ENCODE peak calls at places on chromosomes 3 and 15, in seven cellular contexts. One of them, this sample, is unnamed.

GRCh38 chr3:148319161-148319915 is 378.4 kb upstream of the AGTR1 start:
- DNase-seq in GM12878: peak
- DNase-seq in neuronal stem cell: no peak
- DNase-seq in right cardiac atrium: no peak
- DNase-seq in A549: no peak
- DNase-seq in ovary: no peak
- DNase-seq in spleen: no peak
- DNase-seq in this sample: peak

GRCh38 chr15:31314380-31314779 is 12.3 kb upstream of the KLF13 start:
- DNase-seq in right cardiac atrium: no peak
- DNase-seq in ovary: no peak
- DNase-seq in spleen: no peak
- DNase-seq in neuronal stem cell: no peak
- DNase-seq in GM12878: no peak
- DNase-seq in A549: no peak
- DNase-seq in this sample: no peak

GRCh38 chr3:42984701-42985100 is 5.6 kb downstream of the GASK1A start:
- DNase-seq in spleen: no peak
- DNase-seq in A549: no peak
- DNase-seq in right cardiac atrium: no peak
- DNase-seq in ovary: no peak
- DNase-seq in GM12878: no peak
- DNase-seq in neuronal stem cell: no peak
- DNase-seq in this sample: no peak

GRCh38 chr3:189222927-189223706 is 51.3 kb downstream of the TPRG1 start:
- DNase-seq in neuronal stem cell: no peak
- DNase-seq in A549: no peak
- DNase-seq in spleen: no peak
- DNase-seq in GM12878: no peak
- DNase-seq in ovary: no peak
- DNase-seq in right cardiac atrium: no peak
- DNase-seq in this sample: no peak

GRCh38 chr15:67501177-67501835 is 19.6 kb upstream of the C15orf61 start:
- DNase-seq in spleen: no peak
- DNase-seq in A549: no peak
- DNase-seq in ovary: no peak
- DNase-seq in neuronal stem cell: no peak
- DNase-seq in GM12878: no peak
- DNase-seq in right cardiac atrium: no peak
- DNase-seq in this sample: no peak

GRCh38 chr15:62617741-62618140 is 424.8 kb upstream of the TPM1 start:
- DNase-seq in ovary: no peak
- DNase-seq in spleen: no peak
- DNase-seq in A549: no peak
- DNase-seq in GM12878: no peak
- DNase-seq in neuronal stem cell: no peak
- DNase-seq in right cardiac atrium: no peak
- DNase-seq in this sample: no peak

GRCh38 chr3:53194218-53195065 is 33.4 kb downstream of the PRKCD start:
- DNase-seq in A549: no peak
- DNase-seq in spleen: peak
- DNase-seq in right cardiac atrium: peak
- DNase-seq in neuronal stem cell: no peak
- DNase-seq in GM12878: no peak
- DNase-seq in ovary: peak
- DNase-seq in this sample: no peak

GRCh38 chr3:171317133-171317532 is 143.1 kb downstream of the TNIK start:
- DNase-seq in neuronal stem cell: no peak
- DNase-seq in right cardiac atrium: peak
- DNase-seq in ovary: no peak
- DNase-seq in A549: no peak
- DNase-seq in GM12878: no peak
- DNase-seq in spleen: no peak
- DNase-seq in this sample: no peak

GRCh38 chr15:42145546-42146455 is 10.6 kb downstream of the PLA2G4F start:
- DNase-seq in spleen: peak
- DNase-seq in GM12878: no peak
- DNase-seq in right cardiac atrium: no peak
- DNase-seq in neuronal stem cell: no peak
- DNase-seq in A549: no peak
- DNase-seq in ovary: no peak
- DNase-seq in this sample: no peak

GRCh38 chr3:86996261-86996955 is 5.5 kb upstream of the VGLL3 start:
- DNase-seq in neuronal stem cell: no peak
- DNase-seq in ovary: no peak
- DNase-seq in spleen: no peak
- DNase-seq in right cardiac atrium: no peak
- DNase-seq in A549: no peak
- DNase-seq in GM12878: no peak
- DNase-seq in this sample: no peak

GRCh38 chr3:190378240-190378891 is 9.6 kb upstream of the CLDN16 start:
- DNase-seq in GM12878: no peak
- DNase-seq in ovary: no peak
- DNase-seq in A549: no peak
- DNase-seq in right cardiac atrium: no peak
- DNase-seq in neuronal stem cell: no peak
- DNase-seq in spleen: no peak
- DNase-seq in this sample: peak

GRCh38 chr3:161213644-161214043 is 7.5 kb upstream of the NMD3 start:
- DNase-seq in ovary: no peak
- DNase-seq in right cardiac atrium: no peak
- DNase-seq in GM12878: no peak
- DNase-seq in spleen: no peak
- DNase-seq in A549: no peak
- DNase-seq in neuronal stem cell: no peak
- DNase-seq in this sample: no peak

GRCh38 chr3:102532901-102533300 is 98.1 kb downstream of the ZPLD1 start:
- DNase-seq in A549: no peak
- DNase-seq in spleen: no peak
- DNase-seq in ovary: no peak
- DNase-seq in neuronal stem cell: no peak
- DNase-seq in GM12878: no peak
- DNase-seq in right cardiac atrium: no peak
- DNase-seq in this sample: no peak
- H3K27ac ChIP-seq in A549: no peak
- H3K27ac ChIP-seq in spleen: no peak
- H3K27ac ChIP-seq in ovary: no peak
- H3K27ac ChIP-seq in neuronal stem cell: no peak
- H3K27ac ChIP-seq in GM12878: no peak
- H3K27ac ChIP-seq in right cardiac atrium: no peak
- H3K27ac ChIP-seq in this sample: no peak

DNA sequence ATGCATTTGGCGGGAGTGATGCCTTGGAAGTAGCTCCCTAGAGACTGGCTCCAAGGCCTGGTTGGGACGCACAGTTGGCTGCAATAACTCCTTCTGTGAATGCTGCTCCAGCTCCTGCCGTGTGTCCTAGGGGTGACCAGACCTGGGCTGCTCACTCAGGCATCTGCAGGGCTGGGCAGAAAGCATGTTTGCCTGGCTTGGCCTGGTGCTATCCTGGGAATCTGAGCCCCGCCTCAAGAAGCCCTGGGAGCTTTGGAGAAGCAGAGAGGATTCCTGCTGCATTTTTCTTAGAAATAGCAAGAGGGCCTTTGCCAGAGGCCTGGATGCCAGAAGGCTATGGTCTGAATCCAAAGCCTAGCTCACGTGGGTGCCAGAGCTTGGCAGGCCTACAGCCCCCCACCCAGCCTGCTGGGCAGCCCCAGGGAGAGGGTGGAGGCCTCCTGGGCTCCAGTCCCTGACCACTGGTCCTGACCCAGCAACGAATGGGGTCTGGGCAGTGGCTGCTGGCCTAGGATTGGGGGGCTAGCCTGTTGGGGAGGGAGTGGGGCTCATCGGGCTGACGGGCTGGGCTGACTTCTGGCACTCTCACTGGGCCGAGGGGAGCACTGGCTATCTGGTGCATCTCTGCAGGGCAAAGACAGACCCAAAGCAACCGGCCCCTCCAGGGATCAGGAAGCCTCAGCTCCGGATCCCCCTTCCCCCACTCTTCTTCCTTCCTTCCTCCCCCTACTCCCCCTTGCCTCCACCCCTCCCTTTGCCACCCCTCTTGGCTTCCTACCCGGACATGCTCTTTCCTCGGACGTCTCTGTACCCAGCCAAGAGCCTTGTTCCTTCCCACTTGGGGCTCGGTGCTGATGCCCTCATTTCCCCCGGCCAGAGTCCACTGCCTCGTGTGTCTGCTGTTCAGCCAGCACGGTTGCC is 10.5 kb downstream of the SEMA3F start:
- DNase-seq in GM12878: no peak
- DNase-seq in spleen: no peak
- DNase-seq in ovary: peak
- DNase-seq in A549: no peak
- DNase-seq in right cardiac atrium: peak
- DNase-seq in neuronal stem cell: no peak
- DNase-seq in this sample: no peak
- H3K27ac ChIP-seq in GM12878: no peak
- H3K27ac ChIP-seq in spleen: peak
- H3K27ac ChIP-seq in ovary: peak
- H3K27ac ChIP-seq in A549: peak
- H3K27ac ChIP-seq in right cardiac atrium: peak
- H3K27ac ChIP-seq in neuronal stem cell: peak
- H3K27ac ChIP-seq in this sample: no peak

DNA sequence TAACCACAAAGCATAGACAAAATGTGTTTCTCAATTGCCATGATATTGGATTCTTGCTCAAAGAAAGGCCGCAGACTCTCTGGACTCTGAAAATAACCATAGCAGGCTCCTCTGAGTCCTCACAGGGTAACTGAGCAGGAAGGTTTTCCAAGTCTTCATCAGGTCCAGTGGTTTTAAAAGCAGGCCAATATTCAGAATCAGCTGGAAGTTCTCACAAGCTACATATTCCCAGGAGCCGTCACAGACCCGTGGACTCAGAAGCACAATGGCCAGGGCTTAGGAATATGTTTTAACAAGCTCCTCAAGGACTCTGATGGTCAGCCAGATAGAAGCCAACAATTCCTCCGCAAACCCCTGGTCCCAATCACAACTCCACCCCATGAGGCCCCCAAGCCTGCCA is 256.1 kb upstream of the ADAMTS9 start:
- DNase-seq in GM12878: no peak
- DNase-seq in A549: no peak
- DNase-seq in ovary: no peak
- DNase-seq in spleen: no peak
- DNase-seq in neuronal stem cell: no peak
- DNase-seq in right cardiac atrium: no peak
- DNase-seq in this sample: no peak
- H3K27ac ChIP-seq in GM12878: no peak
- H3K27ac ChIP-seq in A549: no peak
- H3K27ac ChIP-seq in ovary: no peak
- H3K27ac ChIP-seq in spleen: peak
- H3K27ac ChIP-seq in neuronal stem cell: no peak
- H3K27ac ChIP-seq in right cardiac atrium: no peak
- H3K27ac ChIP-seq in this sample: no peak

DNA sequence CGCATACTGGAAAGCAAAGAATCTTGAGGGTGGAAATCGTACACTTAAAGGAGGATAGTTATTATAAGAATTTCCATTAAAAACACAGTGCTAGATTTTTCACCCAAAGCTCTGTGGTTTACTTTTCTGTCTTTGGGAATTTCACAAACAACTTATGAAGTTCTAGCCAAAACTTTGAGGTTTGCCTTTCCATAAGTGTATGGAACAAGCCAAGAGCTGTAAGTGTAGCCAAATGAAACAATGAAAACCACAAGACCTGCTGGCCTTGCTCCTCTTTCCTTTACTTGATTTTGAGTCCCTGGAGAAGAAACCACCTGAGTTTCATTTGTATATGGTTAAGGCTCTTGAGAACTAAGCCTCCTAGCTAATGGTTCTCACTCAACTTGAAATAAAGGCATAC is 365.4 kb upstream of the EPHA3 start:
- DNase-seq in GM12878: no peak
- DNase-seq in spleen: no peak
- DNase-seq in right cardiac atrium: no peak
- DNase-seq in neuronal stem cell: no peak
- DNase-seq in ovary: no peak
- DNase-seq in A549: no peak
- DNase-seq in this sample: no peak
- H3K27ac ChIP-seq in GM12878: no peak
- H3K27ac ChIP-seq in spleen: no peak
- H3K27ac ChIP-seq in right cardiac atrium: no peak
- H3K27ac ChIP-seq in neuronal stem cell: no peak
- H3K27ac ChIP-seq in ovary: no peak
- H3K27ac ChIP-seq in A549: no peak
- H3K27ac ChIP-seq in this sample: no peak

GRCh38 chr3:61564405-61565059 is 3.2 kb downstream of the PTPRG start:
- DNase-seq in spleen: peak
- DNase-seq in neuronal stem cell: peak
- DNase-seq in right cardiac atrium: peak
- DNase-seq in GM12878: no peak
- DNase-seq in A549: no peak
- DNase-seq in ovary: peak
- DNase-seq in this sample: peak
- H3K27ac ChIP-seq in spleen: no peak
- H3K27ac ChIP-seq in neuronal stem cell: no peak
- H3K27ac ChIP-seq in right cardiac atrium: peak
- H3K27ac ChIP-seq in GM12878: no peak
- H3K27ac ChIP-seq in A549: no peak
- H3K27ac ChIP-seq in ovary: no peak
- H3K27ac ChIP-seq in this sample: no peak

GRCh38 chr3:31920310-31920709 is 60.8 kb downstream of the OSBPL10 start:
- DNase-seq in spleen: no peak
- DNase-seq in ovary: no peak
- DNase-seq in neuronal stem cell: no peak
- DNase-seq in A549: no peak
- DNase-seq in right cardiac atrium: no peak
- DNase-seq in GM12878: no peak
- DNase-seq in this sample: no peak
- H3K27ac ChIP-seq in spleen: no peak
- H3K27ac ChIP-seq in ovary: no peak
- H3K27ac ChIP-seq in neuronal stem cell: no peak
- H3K27ac ChIP-seq in A549: no peak
- H3K27ac ChIP-seq in right cardiac atrium: no peak
- H3K27ac ChIP-seq in GM12878: no peak
- H3K27ac ChIP-seq in this sample: no peak

This sample was measured in foreskin keratinocyte.